ENCODE peak calls at places on chromosomes 5 and 9, in four cellular contexts. G, K, Y and U are unnamed samples.

GRCh38 chr9:98750396-98751060 is 41.8 kb upstream of the GABBR2 start:
- DNase-seq in Y (no peak), K (no peak), G (no peak), U (no peak)

GRCh38 chr5:1181451-1182359 is 19.7 kb upstream of the SLC6A19 start:
- DNase-seq in G (no peak), Y (no peak), K (peak), U (peak)

GRCh38 chr9:115986508-115986907 is 167.1 kb upstream of the PAPPA start:
- DNase-seq in G (no peak), K (no peak), Y (no peak), U (no peak)

GRCh38 chr9:87827341-87827740 is 55.3 kb upstream of the SPATA31E1 start:
- DNase-seq in Y (no peak), K (no peak), G (no peak), U (no peak)

GRCh38 chr5:143721960-143722359 is 90.0 kb upstream of the HMHB1 start:
- DNase-seq in K (no peak), Y (no peak), G (no peak), U (no peak)

GRCh38 chr5:118606940-118607339 is 381.4 kb downstream of the DTWD2 start:
- DNase-seq in Y (no peak), G (no peak), K (no peak), U (peak)

GRCh38 chr9:127437497-127438264 is 13.5 kb downstream of the ZNF79 start:
- DNase-seq in Y (no peak), G (no peak), K (no peak), U (no peak)

GRCh38 chr9:109507421-109507838 is 9.3 kb upstream of the PTPN3 start:
- DNase-seq in K (no peak), G (peak), Y (no peak), U (no peak)

GRCh38 chr5:76622973-76623596 is at the start of gene F2RL2:
- DNase-seq in K (peak), G (peak), Y (no peak), U (no peak)

GRCh38 chr9:22405869-22406659 is 40.6 kb upstream of the DMRTA1 start:
- DNase-seq in K (no peak), G (no peak), Y (no peak), U (no peak)

GRCh38 chr9:8806150-8806549 is 1006.6 kb upstream of the DMAC1 start:
- DNase-seq in Y (no peak), G (no peak), K (no peak), U (no peak)

GRCh38 chr9:21543187-21543586 is 61.1 kb upstream of the IFNE start:
- DNase-seq in G (no peak), Y (no peak), K (no peak), U (no peak)

GRCh38 chr5:140596364-140596763 is 31.7 kb downstream of the SLC35A4 start:
- DNase-seq in G (no peak), Y (no peak), K (no peak), U (no peak)

GRCh38 chr5:74952406-74952805 is 86.2 kb upstream of the FAM169A start:
- DNase-seq in G (no peak), K (no peak), Y (no peak), U (no peak)

GRCh38 chr5:11656940-11657339 is 247.3 kb downstream of the CTNND2 start:
- DNase-seq in Y (no peak), G (no peak), K (no peak), U (no peak)

GRCh38 chr9:135295556-135296300 is 183.9 kb upstream of the PPP1R26 start:
- DNase-seq in Y (no peak), K (no peak), G (no peak), U (no peak)

GRCh38 chr5:10760033-10760975 is 730 bp downstream of the DAP start:
- DNase-seq in G (peak), Y (peak), K (no peak), U (peak)

GRCh38 chr5:139077899-139078298 is 120.3 kb downstream of the SIL1 start:
- DNase-seq in K (no peak), Y (no peak), G (no peak), U (no peak)

GRCh38 chr5:59187772-59188347 is 605.0 kb downstream of the RAB3C start:
- DNase-seq in K (no peak), G (peak), Y (peak), U (no peak)

GRCh38 chr5:132829742-132830435 is 558 bp downstream of the SHROOM1 start:
- DNase-seq in G (peak), K (peak), Y (peak), U (peak)

GRCh38 chr5:159762921-159763320 is 153.4 kb upstream of the ADRA1B start:
- DNase-seq in K (no peak), G (no peak), Y (no peak), U (no peak)

GRCh38 chr9:77163889-77164288 is 13.4 kb upstream of the VPS13A start:
- DNase-seq in K (no peak), Y (no peak), G (no peak), U (no peak)

GRCh38 chr5:93588586-93589347 is 5.7 kb downstream of the NR2F1 start:
- DNase-seq in K (no peak), G (peak), Y (no peak), U (no peak)

GRCh38 chr9:11962327-11962726 is 730.9 kb upstream of the TYRP1 start:
- DNase-seq in Y (no peak), G (no peak), K (no peak), U (no peak)

GRCh38 chr5:66987949-66988838 is 208.4 kb downstream of the CD180 start:
- DNase-seq in Y (peak), G (peak), K (no peak), U (no peak)

GRCh38 chr5:5126444-5126843 is 13.7 kb upstream of the ADAMTS16 start:
- DNase-seq in K (no peak), Y (no peak), G (peak), U (no peak)

GRCh38 chr9:129432671-129433154 is 188.2 kb downstream of the C9orf50 start:
- DNase-seq in K (no peak), Y (no peak), G (no peak), U (no peak)

GRCh38 chr5:98433673-98434072 is 339.8 kb upstream of the RGMB start:
- DNase-seq in Y (no peak), K (no peak), G (no peak), U (no peak)

GRCh38 chr5:105639068-105639467 is 2031.7 kb downstream of the EFNA5 start:
- DNase-seq in K (no peak), Y (no peak), G (no peak), U (no peak)

GRCh38 chr5:7873216-7873615 is 4.3 kb downstream of the MTRR start:
- DNase-seq in Y (peak), K (no peak), G (no peak), U (no peak)

GRCh38 chr5:105956456-105957177 is 1714.1 kb downstream of the EFNA5 start:
- DNase-seq in Y (no peak), K (no peak), G (peak), U (no peak)

GRCh38 chr9:119968837-119969707 is 599.8 kb upstream of the BRINP1 start:
- DNase-seq in Y (peak), G (peak), K (peak), U (peak)

GRCh38 chr5:111131356-111131755 is 39.2 kb downstream of the WDR36 start:
- DNase-seq in K (no peak), G (no peak), Y (no peak), U (no peak)

GRCh38 chr9:96139592-96140251 is 162.3 kb downstream of the HSD17B3 start:
- DNase-seq in Y (no peak), G (peak), K (peak), U (no peak)

GRCh38 chr9:129459550-129460322 is 161.2 kb downstream of the C9orf50 start:
- DNase-seq in G (no peak), K (no peak), Y (no peak), U (peak)

GRCh38 chr5:113162208-113162607 is 185.6 kb downstream of the DCP2 start:
- DNase-seq in G (no peak), K (no peak), Y (no peak), U (no peak)